ENCODE peak calls at places on chromosomes 2 and 18, in nine cellular contexts. N, A, V, P, X, I, M, E and S are unnamed samples.
A peak's percentile ranks its signal among the peaks of the same experiment; 100 is the strongest.

GRCh38 chr18:23377669-23378469 is 75.2 kb upstream of the RIOK3 start:
- DNase-seq in N (no peak), A (no peak), V (peak; percentile 51), P (no peak), X (no peak), I (peak; percentile 29), M (peak; percentile 67), E (peak; percentile 30), S (no peak)

GRCh38 chr2:106858810-106859209 is 27.2 kb downstream of the ST6GAL2 start:
- DNase-seq in N (no peak), A (no peak), V (no peak), P (no peak), X (peak; percentile 51), I (no peak), M (no peak), E (no peak), S (no peak)

GRCh38 chr2:205954707-205955106 is 131.3 kb downstream of the INO80D start:
- DNase-seq in N (no peak), A (no peak), V (no peak), P (no peak), X (peak; percentile 29), I (no peak), M (no peak), E (no peak), S (no peak)

GRCh38 chr2:229714080-229714735 is at the start of gene DNER:
- DNase-seq in N (peak; percentile 52), A (peak; percentile 83), V (no peak), P (peak; percentile 37), X (peak; percentile 33), I (peak; percentile 70), M (peak; percentile 85), E (peak; percentile 8), S (no peak)

GRCh38 chr18:23956483-23956882 is 58.1 kb upstream of the TTC39C start:
- DNase-seq in N (no peak), A (no peak), V (no peak), P (no peak), X (no peak), I (no peak), M (no peak), E (no peak), S (no peak)

GRCh38 chr2:108115868-108116267 is 123.9 kb upstream of the SULT1C3 start:
- DNase-seq in N (no peak), A (no peak), V (no peak), P (no peak), X (no peak), I (no peak), M (no peak), E (no peak), S (peak; percentile 13)

GRCh38 chr18:1618364-1618763 is 713.7 kb downstream of the ADCYAP1 start:
- DNase-seq in N (no peak), A (no peak), V (no peak), P (no peak), X (no peak), I (no peak), M (no peak), E (no peak), S (no peak)

GRCh38 chr2:100017633-100018032 is 124.8 kb downstream of the AFF3 start:
- DNase-seq in N (no peak), A (no peak), V (peak; percentile 75), P (no peak), X (peak; percentile 94), I (no peak), M (peak; percentile 20), E (no peak), S (no peak)

GRCh38 chr2:138112536-138112935 is 148.3 kb downstream of the HNMT start:
- DNase-seq in N (no peak), A (no peak), V (no peak), P (no peak), X (no peak), I (no peak), M (no peak), E (no peak), S (no peak)

GRCh38 chr2:17878222-17879136 is at the start of gene KCNS3:
- DNase-seq in N (no peak), A (no peak), V (no peak), P (no peak), X (peak; percentile 74), I (peak; percentile 44), M (peak; percentile 71), E (peak; percentile 41), S (no peak)